ENCODE peak calls at places on chromosomes 6 and 20, in eight cellular contexts. O is cardiac fibroblast, Q is type B pancreatic cell, Z is ovary, V is cardiac muscle cell, K is nephron progenitor cell, T is Calu3, Y is astrocyte of the spinal cord. S is an unnamed sample.

GRCh38 chr20:4794846-4795245 is 73.1 kb downstream of the PRND start:
- DNase-seq in T (no peak), Q (no peak), V (no peak), Z (no peak), Y (peak), K (no peak), O (peak), S (no peak)

GRCh38 chr20:36070451-36070850 is 84.1 kb upstream of the EPB41L1 start:
- DNase-seq in T (no peak), Q (no peak), O (no peak), V (no peak), Z (no peak), Y (no peak), K (peak), S (no peak)

GRCh38 chr6:131875647-131876046 is 67.8 kb downstream of the ENPP1 start:
- DNase-seq in O (no peak), T (no peak), K (no peak), Z (no peak), Q (no peak), Y (no peak), V (no peak), S (no peak)

GRCh38 chr6:111632468-111633247 is 27.0 kb upstream of the TRAF3IP2 start:
- DNase-seq in O (no peak), Q (no peak), Y (no peak), V (no peak), T (no peak), K (no peak), Z (no peak), S (no peak)

GRCh38 chr6:22399693-22400092 is 102.9 kb upstream of the PRL start:
- DNase-seq in Z (no peak), O (peak), K (no peak), Q (no peak), T (no peak), Y (peak), V (no peak), S (no peak)

GRCh38 chr6:108653864-108654402 is 93.2 kb downstream of the FOXO3 start:
- DNase-seq in O (peak), V (no peak), Y (peak), T (no peak), K (no peak), Q (no peak), Z (peak), S (no peak)

GRCh38 chr20:7232796-7233195 is 465.3 kb downstream of the BMP2 start:
- DNase-seq in K (no peak), Q (no peak), T (no peak), Z (no peak), O (no peak), Y (no peak), V (no peak), S (no peak)

GRCh38 chr20:16661738-16662137 is 68.1 kb upstream of the SNRPB2 start:
- DNase-seq in K (no peak), Y (no peak), Q (no peak), O (no peak), Z (no peak), V (no peak), T (no peak), S (no peak)

GRCh38 chr6:109373762-109374161 is 8.5 kb downstream of the CD164 start:
- DNase-seq in Z (no peak), V (no peak), Q (no peak), Y (no peak), O (no peak), K (no peak), T (no peak), S (no peak)

GRCh38 chr6:45605971-45606370 is 228.2 kb upstream of the SUPT3H start:
- DNase-seq in Q (no peak), O (no peak), T (no peak), K (no peak), Z (no peak), Y (no peak), V (no peak), S (no peak)

GRCh38 chr6:137185290-137185689 is 11.8 kb upstream of the IL22RA2 start:
- DNase-seq in O (no peak), Z (no peak), T (no peak), Y (no peak), K (no peak), V (no peak), Q (no peak), S (no peak)

GRCh38 chr20:49405062-49405683 is 77.3 kb downstream of the KCNB1 start:
- DNase-seq in Q (no peak), Z (no peak), K (no peak), T (no peak), O (no peak), V (no peak), Y (no peak), S (no peak)

GRCh38 chr6:126422912-126423311 is 83.0 kb downstream of the CENPW start:
- DNase-seq in O (peak), Q (no peak), K (no peak), V (no peak), Z (no peak), Y (no peak), T (no peak), S (no peak)

GRCh38 chr6:159969921-159970320 is 1.0 kb downstream of the IGF2R start:
- DNase-seq in T (peak), O (peak), Q (no peak), K (peak), Y (peak), Z (peak), V (peak), S (peak)

GRCh38 chr6:3424185-3424927 is 32.5 kb downstream of the SLC22A23 start:
- DNase-seq in O (no peak), K (no peak), Q (no peak), T (no peak), Y (no peak), V (no peak), Z (no peak), S (no peak)

GRCh38 chr6:37705239-37706051 is 7.8 kb upstream of the MDGA1 start:
- DNase-seq in V (peak), Q (peak), T (no peak), Z (peak), K (peak), O (peak), Y (peak), S (peak)
- TF ChIP-seq CTCF in V (peak), Q (peak), T (peak), Z (peak), K (peak), O (peak), Y (peak), S (peak)

GRCh38 chr6:157461000-157461915 is 80.3 kb downstream of the ZDHHC14 start:
- DNase-seq in T (peak), Y (peak), K (no peak), Z (no peak), V (no peak), O (peak), Q (no peak), S (no peak)
- TF ChIP-seq CTCF in T (no peak), Y (no peak), K (no peak), Z (no peak), V (no peak), O (no peak), Q (peak), S (no peak)

GRCh38 chr6:147924598-147924997 is 416.1 kb downstream of the SAMD5 start:
- DNase-seq in T (no peak), Z (no peak), Q (no peak), K (no peak), O (no peak), V (no peak), Y (no peak), S (no peak)
- TF ChIP-seq CTCF in T (no peak), Z (no peak), Q (no peak), K (no peak), O (no peak), V (no peak), Y (no peak), S (no peak)

GRCh38 chr6:67009818-67010217 is 1302.8 kb upstream of the EYS start:
- DNase-seq in T (no peak), Y (no peak), Q (no peak), Z (no peak), O (no peak), V (no peak), K (no peak), S (peak)
- TF ChIP-seq CTCF in T (no peak), Y (peak), Q (peak), Z (no peak), O (no peak), V (no peak), K (no peak), S (no peak)

GRCh38 chr20:2210646-2211556 is 84.9 kb upstream of the TGM3 start:
- DNase-seq in Y (peak), K (no peak), Q (no peak), Z (no peak), O (peak), V (no peak), T (no peak), S (no peak)
- TF ChIP-seq CTCF in Y (no peak), K (no peak), Q (no peak), Z (no peak), O (peak), V (no peak), T (no peak), S (no peak)

S was measured in osteocyte.